ENCODE peak calls at places on chromosomes 11 and 22, in nine cellular contexts. Y, U, R, V, D, T, M, S and L are unnamed samples.

GRCh38 chr22:40637181-40638150 is 947 bp upstream of the MRTFA start:
- DNase-seq in T (peak), D (no peak), S (no peak), V (no peak), R (no peak), Y (peak), U (peak), M (peak), L (no peak)

GRCh38 chr11:88315015-88315414 is 22.5 kb downstream of the CTSC start:
- DNase-seq in V (no peak), U (no peak), T (no peak), S (no peak), D (no peak), Y (no peak), R (no peak), M (no peak), L (no peak)

GRCh38 chr22:46636221-46637002 is 16.2 kb downstream of the GRAMD4 start:
- DNase-seq in R (no peak), V (no peak), D (no peak), S (no peak), U (no peak), T (no peak), M (no peak), Y (no peak), L (no peak)

GRCh38 chr11:36447514-36447913 is 62.6 kb downstream of the TRAF6 start:
- DNase-seq in T (no peak), V (no peak), M (no peak), D (no peak), U (no peak), R (no peak), S (no peak), Y (no peak), L (no peak)

GRCh38 chr11:23232652-23233051 is 372.4 kb upstream of the CCDC179 start:
- DNase-seq in T (no peak), R (no peak), Y (no peak), S (no peak), V (no peak), D (no peak), U (no peak), M (no peak), L (no peak)

GRCh38 chr11:79253280-79253679 is 187.6 kb downstream of the TENM4 start:
- DNase-seq in T (no peak), V (no peak), M (no peak), Y (no peak), D (no peak), U (no peak), S (no peak), R (no peak), L (no peak)

GRCh38 chr11:120659076-120659475 is 147.5 kb downstream of the GRIK4 start:
- DNase-seq in U (no peak), R (no peak), V (no peak), Y (no peak), T (no peak), D (no peak), S (no peak), M (no peak), L (no peak)

GRCh38 chr11:23021287-23021863 is 161.1 kb upstream of the CCDC179 start:
- DNase-seq in R (no peak), S (no peak), M (peak), U (peak), T (no peak), V (no peak), Y (no peak), D (peak), L (no peak)

GRCh38 chr11:34595391-34595790 is 25.5 kb upstream of the EHF start:
- DNase-seq in R (no peak), U (peak), S (no peak), Y (no peak), T (no peak), D (no peak), V (no peak), M (no peak), L (no peak)

GRCh38 chr22:25223269-25223850 is 3.9 kb downstream of the CRYBB2 start:
- DNase-seq in R (no peak), T (no peak), V (no peak), U (no peak), D (no peak), Y (no peak), M (no peak), S (no peak), L (no peak)

GRCh38 chr11:110712643-110713468 is 619 bp upstream of the ARHGAP20 start:
- DNase-seq in D (no peak), V (no peak), S (no peak), Y (peak), R (no peak), T (peak), U (no peak), M (peak), L (no peak)

GRCh38 chr11:9717040-9717357 is 53.1 kb downstream of the SWAP70 start:
- DNase-seq in S (no peak), D (no peak), M (no peak), Y (no peak), T (no peak), U (no peak), V (no peak), R (no peak), L (no peak)

GRCh38 chr11:113103932-113104331 is 142.7 kb downstream of the NCAM1 start:
- DNase-seq in M (no peak), V (no peak), D (no peak), S (no peak), Y (no peak), R (no peak), T (no peak), U (no peak), L (no peak)

GRCh38 chr11:78946945-78947914 is 372.6 kb upstream of the NARS2 start:
- DNase-seq in D (no peak), R (no peak), T (peak), M (peak), Y (no peak), V (no peak), U (no peak), S (no peak), L (no peak)

GRCh38 chr22:44191036-44191454 is 10.3 kb downstream of the PARVG start:
- DNase-seq in V (no peak), Y (no peak), D (no peak), S (no peak), U (no peak), T (peak), R (no peak), M (no peak), L (no peak)

GRCh38 chr11:130175898-130176297 is 16.3 kb downstream of the ST14 start:
- DNase-seq in T (no peak), R (no peak), Y (no peak), U (no peak), V (no peak), D (no peak), M (no peak), S (no peak), L (no peak)

GRCh38 chr11:117910941-117911630 is 18.1 kb downstream of the TMPRSS13 start:
- DNase-seq in R (peak), D (no peak), S (no peak), V (no peak), U (no peak), T (peak), Y (no peak), M (no peak), L (no peak)

GRCh38 chr11:130404727-130405126 is 23.7 kb downstream of the ADAMTS8 start:
- DNase-seq in V (no peak), U (no peak), R (no peak), T (no peak), D (no peak), M (no peak), Y (no peak), S (no peak), L (no peak)

GRCh38 chr11:117834838-117835443 is 10.4 kb upstream of the FXYD2 start:
- DNase-seq in S (no peak), U (peak), T (peak), M (peak), Y (no peak), D (no peak), R (no peak), V (no peak), L (no peak)

GRCh38 chr11:133509924-133510697 is 22.2 kb downstream of the OPCML start:
- DNase-seq in M (no peak), V (no peak), T (no peak), D (no peak), R (no peak), Y (no peak), U (no peak), S (no peak), L (peak)
- H3K4me3 ChIP-seq in M (no peak), V (no peak), T (no peak), D (no peak), R (no peak), Y (no peak), U (no peak), S (no peak), L (no peak)

DNA sequence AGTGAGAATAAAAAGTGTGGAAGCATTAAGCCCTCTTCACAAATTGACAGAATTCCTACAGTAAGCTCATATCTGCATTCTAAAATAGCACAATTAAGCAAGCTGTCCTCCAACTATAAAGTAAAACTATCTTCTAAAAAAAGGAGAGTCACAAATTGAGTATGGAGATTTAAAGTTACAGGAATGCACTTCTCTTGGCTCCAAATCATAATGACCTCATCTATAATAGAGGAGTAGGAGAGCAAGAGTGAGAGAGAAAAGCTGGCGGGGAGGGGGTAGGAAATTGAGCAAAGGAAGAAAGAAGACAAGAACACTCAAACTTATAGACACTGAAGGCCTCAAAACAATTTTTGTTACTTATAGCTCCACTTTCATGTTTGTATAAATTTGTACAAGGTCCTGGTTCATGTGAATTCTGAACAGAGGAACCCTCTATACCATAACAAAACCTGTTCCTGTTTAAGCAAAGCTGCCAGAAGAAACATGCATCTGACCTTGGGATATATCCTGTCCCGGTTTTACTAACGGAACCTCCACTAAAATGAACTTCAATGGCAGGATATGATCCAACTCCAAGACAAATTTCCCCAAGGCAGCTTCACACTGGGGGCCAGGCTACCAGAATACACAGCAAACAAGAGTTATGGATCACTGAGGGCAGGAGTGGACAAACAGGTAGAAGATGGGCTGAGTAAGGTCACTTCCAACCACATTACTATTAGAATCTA is 37.2 kb downstream of the SLC35F2 start:
- DNase-seq in Y (no peak), V (no peak), U (no peak), R (no peak), M (no peak), S (no peak), T (no peak), D (no peak), L (no peak)
- TF ChIP-seq POLR2A in Y (no peak), V (no peak), U (no peak), R (no peak), M (no peak), S (no peak), T (no peak), D (no peak), L (no peak)

DNA sequence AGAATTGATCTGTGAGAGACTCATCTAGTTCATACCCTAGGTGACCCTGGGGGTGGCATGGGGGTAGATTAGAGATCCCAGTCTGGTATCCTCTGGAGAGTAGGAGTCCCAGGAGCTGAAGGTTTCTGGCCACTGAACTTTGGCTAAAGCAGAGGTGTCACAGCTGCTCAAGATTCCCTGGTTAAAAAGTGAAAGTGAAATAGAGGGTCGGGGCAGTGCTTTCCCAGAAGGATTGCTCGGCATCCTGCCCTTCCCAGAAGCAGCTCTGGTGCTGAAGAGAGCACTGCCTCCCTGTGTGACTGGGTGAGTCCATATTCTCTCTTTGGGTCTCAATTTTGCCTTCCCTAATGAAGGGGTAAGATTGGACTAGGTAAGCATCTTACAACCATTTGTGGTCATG is 651 bp downstream of the IL18BP start:
- DNase-seq in Y (peak), S (no peak), V (no peak), U (peak), R (peak), D (no peak), T (peak), M (no peak), L (peak)
- TF ChIP-seq POLR2AphosphoS5 in Y (peak), S (no peak), V (no peak), U (no peak), R (no peak), D (no peak), T (no peak), M (no peak), L (no peak)

GRCh38 chr11:27857588-27857987 is 157.3 kb upstream of the BDNF start:
- DNase-seq in S (no peak), U (no peak), V (no peak), Y (no peak), T (no peak), R (no peak), M (no peak), D (no peak), L (no peak)
- H3K4me3 ChIP-seq in S (no peak), U (no peak), V (no peak), Y (no peak), T (no peak), R (no peak), M (no peak), D (no peak), L (no peak)

GRCh38 chr11:111982019-111982464 is 43.2 kb upstream of the DLAT start:
- DNase-seq in M (peak), R (peak), S (peak), V (no peak), D (peak), Y (peak), T (no peak), U (peak), L (no peak)
- TF ChIP-seq POLR2A in M (peak), R (no peak), S (no peak), V (no peak), D (no peak), Y (no peak), T (no peak), U (no peak), L (no peak)

GRCh38 chr11:1733716-1734351 is 16.6 kb downstream of the IFITM10 start:
- DNase-seq in S (no peak), M (no peak), R (no peak), Y (no peak), V (no peak), U (no peak), T (no peak), D (no peak), L (no peak)
- TF ChIP-seq POLR2AphosphoS5 in S (no peak), M (no peak), R (no peak), Y (no peak), V (no peak), U (no peak), T (no peak), D (no peak), L (no peak)

GRCh38 chr11:116500833-116501622 is 271.8 kb downstream of the BUD13 start:
- DNase-seq in U (no peak), S (no peak), D (no peak), R (no peak), M (no peak), V (no peak), T (no peak), Y (no peak), L (no peak)

GRCh38 chr11:116500002-116500832 is 272.6 kb downstream of the BUD13 start:
- DNase-seq in V (no peak), D (no peak), U (no peak), R (no peak), S (no peak), Y (no peak), T (no peak), M (no peak), L (no peak)

GRCh38 chr11:116503216-116504160 is 269.3 kb downstream of the BUD13 start:
- DNase-seq in S (no peak), U (no peak), D (no peak), M (no peak), T (no peak), Y (no peak), R (no peak), V (no peak), L (peak)

GRCh38 chr11:116502641-116503061 is 270.1 kb downstream of the BUD13 start:
- DNase-seq in V (no peak), R (no peak), Y (no peak), U (no peak), M (no peak), S (no peak), D (no peak), T (no peak), L (peak)

GRCh38 chr11:116501728-116502127 is 271.1 kb downstream of the BUD13 start:
- DNase-seq in Y (no peak), T (no peak), R (no peak), U (no peak), V (no peak), M (no peak), S (no peak), D (no peak), L (peak)
- H3K4me3 ChIP-seq in Y (no peak), T (no peak), R (no peak), U (no peak), V (no peak), M (no peak), S (no peak), D (no peak), L (no peak)

DNA sequence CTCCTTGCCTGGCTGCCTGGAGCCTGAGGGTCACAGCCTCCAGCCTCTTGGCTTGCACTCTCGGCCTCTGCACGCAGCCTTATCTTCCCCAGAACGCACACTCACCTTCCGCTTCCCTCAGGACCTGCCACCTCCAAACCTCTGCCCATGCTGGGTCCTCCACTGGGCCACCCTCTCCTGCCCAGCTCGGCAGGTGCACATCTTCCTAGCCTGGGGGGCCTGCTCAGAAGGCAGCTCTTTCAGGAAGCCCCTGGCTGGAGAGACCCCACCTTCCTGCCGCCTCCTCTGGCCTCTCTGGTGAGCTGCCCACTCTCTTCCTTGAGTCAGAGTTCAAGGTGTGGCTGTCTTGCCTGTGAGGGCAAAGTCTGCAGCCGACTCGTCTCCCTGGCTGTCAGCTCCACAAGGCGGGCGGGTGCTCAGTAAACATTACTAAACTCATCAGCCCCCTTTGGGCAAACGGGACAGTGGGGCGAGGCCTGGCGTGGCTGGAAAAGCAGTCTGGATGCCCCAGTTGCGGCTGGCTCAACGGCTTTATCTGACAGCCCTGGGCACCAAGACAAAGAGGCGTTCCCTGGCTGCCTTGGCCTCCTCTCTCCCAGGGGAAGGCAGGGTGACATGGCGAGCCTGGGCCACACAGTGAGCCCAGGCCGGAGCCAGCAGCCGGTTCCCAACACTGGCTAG is 1.7 kb upstream of the LINC01488 start:
- DNase-seq in M (peak), R (peak), S (no peak), D (no peak), U (peak), T (no peak), V (no peak), Y (no peak), L (no peak)
- TF ChIP-seq POLR2A in M (peak), R (no peak), S (no peak), D (no peak), U (no peak), T (no peak), V (no peak), Y (no peak), L (no peak)

GRCh38 chr11:95087171-95087570 is 2.5 kb upstream of the ENDOD1 start:
- DNase-seq in S (no peak), D (no peak), V (no peak), U (no peak), M (no peak), T (no peak), R (no peak), Y (no peak), L (no peak)

GRCh38 chr11:95082576-95083001 is 7.1 kb upstream of the ENDOD1 start:
- DNase-seq in D (no peak), R (no peak), M (no peak), T (no peak), U (no peak), S (no peak), Y (no peak), V (no peak), L (no peak)

GRCh38 chr11:95086116-95086515 is 3.5 kb upstream of the ENDOD1 start:
- DNase-seq in D (no peak), M (no peak), R (no peak), U (no peak), Y (no peak), V (no peak), T (no peak), S (no peak), L (peak)

GRCh38 chr11:95084509-95084908 is 5.1 kb upstream of the ENDOD1 start:
- DNase-seq in Y (no peak), R (no peak), M (no peak), T (no peak), S (no peak), D (no peak), V (no peak), U (no peak), L (no peak)

GRCh38 chr11:95085117-95085825 is 4.4 kb upstream of the ENDOD1 start:
- DNase-seq in T (no peak), V (no peak), M (no peak), R (no peak), U (no peak), S (no peak), Y (no peak), D (no peak), L (peak)
- TF ChIP-seq POLR2AphosphoS5 in T (no peak), V (no peak), M (no peak), R (no peak), U (no peak), S (no peak), Y (no peak), D (no peak), L (no peak)

GRCh38 chr11:1531961-1532586 is 40.0 kb downstream of the DUSP8 start:
- DNase-seq in U (no peak), M (no peak), V (no peak), R (no peak), S (no peak), D (no peak), Y (no peak), T (peak), L (no peak)
- H3K4me3 ChIP-seq in U (no peak), M (no peak), V (no peak), R (no peak), S (no peak), D (no peak), Y (no peak), T (no peak), L (no peak)